ENCODE peak calls at places on chromosomes 4 and X, in eight cellular contexts. B, V, X, F, L, P, E and G are unnamed samples.

GRCh38 chr4:86005998-86006397 is 353.9 kb downstream of the MAPK10 start:
- DNase-seq in B (no peak), V (no peak), X (no peak), F (no peak), L (no peak), P (no peak), E (no peak), G (no peak)

GRCh38 chr4:65670331-65671031 is at the start of gene EPHA5:
- DNase-seq in B (no peak), V (peak), X (peak), F (peak), L (peak), P (peak), E (peak), G (no peak)

GRCh38 chr4:186725422-186726149 is 1.9 kb upstream of the FAT1 start:
- DNase-seq in B (peak), V (peak), X (peak), F (peak), L (peak), P (peak), E (peak), G (no peak)

GRCh38 chrX:29315931-29316330 is 728.7 kb downstream of the IL1RAPL1 start:
- DNase-seq in B (no peak), V (peak), X (no peak), F (no peak), L (no peak), P (no peak), E (no peak), G (no peak)

GRCh38 chr4:169925678-169926077 is 100.5 kb downstream of the MFAP3L start:
- DNase-seq in B (no peak), V (no peak), X (no peak), F (no peak), L (no peak), P (no peak), E (no peak), G (no peak)

GRCh38 chr4:74632634-74633033 is 161.7 kb downstream of the BTC start:
- DNase-seq in B (peak), V (peak), X (no peak), F (peak), L (peak), P (peak), E (no peak), G (no peak)

GRCh38 chr4:145178740-145179139 is 1.6 kb downstream of the OTUD4 start:
- DNase-seq in B (peak), V (no peak), X (no peak), F (no peak), L (no peak), P (peak), E (no peak), G (no peak)

GRCh38 chr4:48305508-48305907 is 35.8 kb upstream of the SLAIN2 start:
- DNase-seq in B (no peak), V (no peak), X (no peak), F (no peak), L (no peak), P (no peak), E (no peak), G (no peak)

GRCh38 chr4:182068920-182069319 is 174.3 kb upstream of the TENM3 start:
- DNase-seq in B (no peak), V (no peak), X (no peak), F (no peak), L (no peak), P (no peak), E (no peak), G (no peak)

GRCh38 chrX:78092296-78092695 is 11.8 kb upstream of the PGK1 start:
- DNase-seq in B (peak), V (peak), X (no peak), F (peak), L (peak), P (peak), E (peak), G (no peak)

GRCh38 chr4:140156529-140157171 is 2.7 kb upstream of the MAML3 start:
- DNase-seq in B (peak), V (no peak), X (no peak), F (no peak), L (no peak), P (no peak), E (no peak), G (no peak)

GRCh38 chr4:2837110-2837903 is 6.3 kb upstream of the ADD1 start:
- DNase-seq in B (no peak), V (no peak), X (no peak), F (no peak), L (no peak), P (no peak), E (peak), G (peak)

GRCh38 chr4:37873383-37873782 is 17.5 kb upstream of the TBC1D1 start:
- DNase-seq in B (no peak), V (peak), X (no peak), F (peak), L (peak), P (peak), E (no peak), G (no peak)

GRCh38 chr4:156294577-156294976 is 340.9 kb upstream of the CTSO start:
- DNase-seq in B (no peak), V (peak), X (peak), F (peak), L (peak), P (peak), E (peak), G (no peak)

GRCh38 chr4:67320645-67321044 is 224.7 kb downstream of the CENPC start:
- DNase-seq in B (no peak), V (no peak), X (no peak), F (no peak), L (peak), P (no peak), E (no peak), G (no peak)